ENCODE peak calls at places on chromosomes 6 and 20, in nine cellular contexts. J is natural killer cell, M is adrenal gland, L is GM20000, Q is B cell, P is fibroblast of lung, I is pancreas, K is RWPE1, F is left lung. E is an unnamed sample.

GRCh38 chr6:111890981-111891380 is 17.7 kb upstream of the FYN start:
- DNase-seq in J (no peak), I (no peak), F (no peak), K (no peak), L (no peak), Q (no peak), P (peak; percentile 33), M (no peak), E (no peak)

GRCh38 chr6:5132741-5133140 is 47.6 kb downstream of the PPP1R3G start:
- DNase-seq in Q (peak; percentile 48), I (peak; percentile 29), F (peak; percentile 64), L (peak; percentile 41), P (peak; percentile 80), K (no peak), J (no peak), M (peak; percentile 76), E (peak; percentile 70)

GRCh38 chr6:169806718-169807117 is 55.3 kb downstream of the ERMARD start:
- DNase-seq in J (peak; percentile 26), K (no peak), P (no peak), Q (no peak), F (no peak), M (no peak), I (no peak), L (no peak), E (no peak)

GRCh38 chr6:34414999-34415858 is 10.6 kb downstream of the RPS10 start:
- DNase-seq in P (peak; percentile 71), K (peak; percentile 41), I (peak; percentile 67), J (no peak), Q (peak; percentile 58), M (peak; percentile 84), L (peak; percentile 54), F (no peak), E (no peak)

GRCh38 chr20:50916257-50916656 is 15.0 kb downstream of the ADNP start:
- DNase-seq in M (no peak), I (no peak), J (no peak), Q (no peak), L (no peak), F (no peak), K (peak; percentile 90), P (peak; percentile 51), E (no peak)

GRCh38 chr6:111027219-111027618 is 45.4 kb downstream of the RPF2 start:
- DNase-seq in F (no peak), M (no peak), L (no peak), J (no peak), I (no peak), Q (no peak), P (no peak), K (no peak), E (no peak)

GRCh38 chr20:56957737-56958553 is 308.5 kb downstream of the BMP7 start:
- DNase-seq in K (no peak), M (no peak), I (no peak), J (no peak), P (peak; percentile 31), F (no peak), L (no peak), Q (no peak), E (no peak)

GRCh38 chr6:31821301-31822037 is 6.1 kb upstream of the HSPA1B start:
- DNase-seq in I (peak; percentile 69), Q (peak; percentile 70), J (no peak), P (peak; percentile 48), M (peak; percentile 69), K (peak; percentile 30), L (peak; percentile 63), F (peak; percentile 75), E (peak; percentile 79)

GRCh38 chr6:100568255-100568654 is 103.5 kb upstream of the SIM1 start:
- DNase-seq in I (no peak), P (peak; percentile 23), Q (no peak), L (no peak), M (no peak), K (no peak), J (no peak), F (no peak), E (no peak)

DNA sequence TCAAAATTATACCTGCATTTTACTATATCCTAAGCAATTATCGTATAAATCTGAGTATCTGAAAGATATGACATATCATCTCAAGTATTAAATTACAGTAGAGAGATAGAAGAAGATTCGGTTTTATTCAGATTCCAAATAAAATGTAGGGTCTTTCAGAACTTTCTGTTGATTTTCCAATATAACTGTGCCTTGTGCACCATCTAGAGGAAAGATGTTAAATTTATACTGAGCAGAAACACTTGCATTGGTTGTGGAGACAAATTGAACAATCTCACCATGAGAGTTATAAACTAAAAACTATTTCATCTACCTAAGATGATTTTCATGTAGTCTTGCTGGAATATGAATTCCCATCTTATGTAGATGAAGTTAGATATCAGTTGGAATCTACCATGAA is 26.8 kb upstream of the HSF2 start:
- DNase-seq in L (no peak), Q (no peak), P (no peak), K (no peak), M (no peak), J (no peak), F (no peak), I (no peak), E (no peak)
- TF ChIP-seq CTCF in L (no peak), Q (no peak), P (no peak), K (peak; percentile 17), M (peak; percentile 19), J (no peak), F (no peak), I (peak; percentile 12), E (no peak)

GRCh38 chr6:44715925-44716324 is 328.4 kb downstream of the CDC5L start:
- DNase-seq in L (no peak), F (no peak), J (no peak), P (no peak), M (no peak), K (no peak), I (no peak), Q (no peak), E (no peak)

GRCh38 chr6:44717431-44717830 is 329.9 kb downstream of the CDC5L start:
- DNase-seq in J (no peak), L (no peak), K (no peak), P (no peak), M (no peak), I (no peak), F (no peak), Q (no peak), E (no peak)

GRCh38 chr6:44712353-44713147 is 325.0 kb downstream of the CDC5L start:
- DNase-seq in L (no peak), K (no peak), F (no peak), M (no peak), I (no peak), P (peak; percentile 74), J (no peak), Q (no peak), E (no peak)

DNA sequence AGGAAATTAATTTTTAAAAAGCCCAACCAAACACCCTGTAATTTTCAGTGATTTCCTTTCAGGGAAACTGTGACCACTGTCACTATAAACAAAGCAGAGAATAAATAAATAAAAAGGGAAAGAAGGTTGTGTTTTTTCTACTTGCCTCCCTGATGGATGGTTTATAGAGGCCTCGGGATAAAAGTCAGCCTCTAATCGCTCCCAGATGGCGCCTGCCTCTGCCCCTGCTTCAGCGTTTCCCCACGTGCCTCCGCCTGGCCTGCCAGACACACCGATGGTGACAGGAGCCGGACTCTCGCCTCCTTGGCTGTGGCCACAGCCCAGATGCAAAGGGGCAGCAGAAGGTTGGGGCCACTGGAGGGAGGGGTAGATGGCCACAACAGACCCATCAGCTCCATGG is 327.7 kb downstream of the CDC5L start:
- DNase-seq in I (no peak), L (no peak), K (no peak), P (no peak), F (no peak), Q (no peak), J (no peak), M (no peak), E (no peak)
- TF ChIP-seq CTCF in I (no peak), L (no peak), K (no peak), P (no peak), F (no peak), Q (no peak), J (no peak), M (no peak), E (no peak)

GRCh38 chr6:12392490-12392889 is 102.3 kb downstream of the EDN1 start:
- DNase-seq in M (no peak), I (no peak), Q (no peak), J (no peak), L (no peak), K (no peak), P (peak; percentile 32), F (no peak), E (no peak)

GRCh38 chr6:12393100-12393499 is 102.9 kb downstream of the EDN1 start:
- DNase-seq in P (no peak), J (no peak), L (no peak), Q (no peak), I (no peak), M (no peak), F (no peak), K (no peak), E (no peak)

GRCh38 chr6:12394170-12394569 is 104.0 kb downstream of the EDN1 start:
- DNase-seq in P (no peak), K (no peak), Q (no peak), M (no peak), J (no peak), I (no peak), L (no peak), F (no peak), E (no peak)

GRCh38 chr6:12391472-12391871 is 101.3 kb downstream of the EDN1 start:
- DNase-seq in M (no peak), K (no peak), J (no peak), P (no peak), L (no peak), Q (no peak), I (no peak), F (no peak), E (no peak)

DNA sequence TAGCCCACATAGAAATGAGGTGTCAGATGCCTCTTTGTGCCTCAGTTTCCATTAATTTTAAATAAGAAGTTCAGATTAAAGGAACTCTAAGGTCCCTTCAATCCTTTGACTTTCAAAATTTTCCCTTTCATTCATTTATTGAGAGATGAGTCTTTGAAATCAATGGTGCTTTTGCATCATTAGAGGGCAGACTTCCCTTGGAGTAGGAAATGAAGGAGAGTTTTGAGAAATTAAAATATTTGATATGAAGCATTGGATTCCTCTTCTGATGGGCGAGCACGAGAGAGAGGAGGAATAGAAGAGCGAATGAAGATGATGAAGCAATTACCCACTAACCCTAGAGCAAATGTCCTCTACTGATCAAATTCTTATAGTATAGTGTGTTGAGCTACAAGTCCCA is 105.7 kb downstream of the EDN1 start:
- DNase-seq in L (no peak), J (no peak), K (no peak), M (no peak), F (no peak), I (no peak), P (no peak), Q (no peak), E (no peak)
- TF ChIP-seq CTCF in L (no peak), J (no peak), K (no peak), M (peak; percentile 49), F (no peak), I (no peak), P (peak; percentile 34), Q (no peak), E (no peak)

DNA sequence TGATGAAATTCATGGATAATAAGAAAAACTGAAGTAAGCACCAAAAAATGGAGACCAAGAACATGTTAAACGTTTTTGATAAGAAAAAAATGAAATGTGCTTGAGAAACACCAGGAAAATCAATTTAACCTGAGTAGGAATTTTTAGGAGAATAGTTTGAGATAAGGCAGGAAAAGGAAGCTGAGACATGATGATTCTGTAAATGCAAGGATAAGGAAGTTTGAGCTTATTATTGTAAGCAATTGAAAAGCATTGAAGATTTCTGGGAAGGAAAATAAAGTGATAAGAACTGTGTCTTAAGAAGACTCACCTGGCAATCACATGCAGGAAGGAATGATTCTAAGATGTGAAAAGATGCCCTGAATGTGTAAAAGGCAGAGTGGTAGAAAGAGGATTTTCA is 66.6 kb downstream of the ALDH8A1 start:
- DNase-seq in F (no peak), I (no peak), P (no peak), Q (no peak), M (no peak), L (no peak), J (no peak), K (no peak), E (no peak)
- TF ChIP-seq CTCF in F (no peak), I (no peak), P (no peak), Q (no peak), M (no peak), L (no peak), J (no peak), K (no peak), E (no peak)

E was measured in ovary.